ENCODE peak calls at places on chromosomes 5 and 9, in ten cellular contexts. Y is left lung, O is sigmoid colon, V is IMR-90, R is PC-3, E is neuronal stem cell, B is aorta, P is fibroblast of lung, W is right cardiac atrium, Z is neural progenitor cell. I is an unnamed sample. For H3K4me1, the result is how much of the 10 kb centered on the place peaks cover.

GRCh38 chr5:136957428-136957827 is 541.7 kb downstream of the SPOCK1 start:
- DNase-seq in Y (no peak), O (no peak), V (no peak), R (peak), E (no peak), B (no peak), P (no peak), W (no peak), Z (no peak), I (no peak)

GRCh38 chr9:2418619-2419018 is 203.0 kb upstream of the VLDLR start:
- DNase-seq in Y (no peak), O (no peak), V (peak), R (no peak), E (no peak), B (no peak), P (peak), W (no peak), Z (no peak), I (no peak)

GRCh38 chr5:119322312-119322947 is 33.4 kb upstream of the TNFAIP8 start:
- DNase-seq in Y (no peak), O (no peak), V (no peak), R (no peak), E (no peak), B (no peak), P (no peak), W (no peak), Z (no peak), I (no peak)

GRCh38 chr5:141875795-141876627 is 2.2 kb downstream of the PCDH1 start:
- DNase-seq in Y (peak), O (no peak), V (no peak), R (peak), E (no peak), B (peak), P (no peak), W (peak), Z (peak), I (peak)

GRCh38 chr5:149423287-149424268 is 44.5 kb upstream of the IL17B start:
- DNase-seq in Y (no peak), O (peak), V (peak), R (no peak), E (no peak), B (no peak), P (peak), W (peak), Z (peak), I (peak)

GRCh38 chr5:174413520-174414314 is 310.7 kb upstream of the MSX2 start:
- DNase-seq in Y (no peak), O (no peak), V (peak), R (peak), E (no peak), B (no peak), P (peak), W (no peak), Z (no peak), I (peak)

GRCh38 chr5:150488519-150489357 is 19.2 kb upstream of the NDST1 start:
- DNase-seq in Y (no peak), O (peak), V (peak), R (peak), E (no peak), B (peak), P (peak), W (peak), Z (no peak), I (peak)

GRCh38 chr9:93080406-93080805 is 15.6 kb upstream of the CARD19 start:
- DNase-seq in Y (peak), O (peak), V (no peak), R (no peak), E (no peak), B (peak), P (no peak), W (no peak), Z (peak), I (no peak)

GRCh38 chr5:93461751-93462150 is 119.3 kb downstream of the NR2F1-AS1 start:
- DNase-seq in Y (no peak), O (no peak), V (peak), R (peak), E (no peak), B (no peak), P (peak), W (no peak), Z (no peak), I (no peak)

GRCh38 chr5:10264569-10264968 is 14.5 kb downstream of the CCT5 start:
- DNase-seq in Y (no peak), O (no peak), V (peak), R (no peak), E (no peak), B (no peak), P (no peak), W (no peak), Z (no peak), I (peak)

GRCh38 chr5:64861281-64861680 is 92.6 kb downstream of the CWC27 start:
- DNase-seq in Y (no peak), O (no peak), V (peak), R (no peak), E (no peak), B (no peak), P (no peak), W (no peak), Z (no peak), I (no peak)

GRCh38 chr5:132215329-132215728 is 12.3 kb downstream of the P4HA2 start:
- DNase-seq in Y (peak), O (peak), V (peak), R (peak), E (no peak), B (peak), P (peak), W (peak), Z (no peak), I (peak)

GRCh38 chr9:69758981-69759477 is 782 bp downstream of the PTAR1 start:
- DNase-seq in Y (no peak), O (no peak), V (no peak), R (no peak), E (peak), B (no peak), P (peak), W (no peak), Z (no peak), I (peak)

GRCh38 chr9:136333045-136333444 is 5.7 kb downstream of the GPSM1 start:
- DNase-seq in Y (no peak), O (no peak), V (no peak), R (no peak), E (no peak), B (no peak), P (no peak), W (peak), Z (no peak), I (no peak)
- H3K4me1 ChIP-seq in Y (under half), O (under half), V (under half), R (under half), E (under half), B (under half), P (under half), W (under half), Z (under half), I (under half)

DNA sequence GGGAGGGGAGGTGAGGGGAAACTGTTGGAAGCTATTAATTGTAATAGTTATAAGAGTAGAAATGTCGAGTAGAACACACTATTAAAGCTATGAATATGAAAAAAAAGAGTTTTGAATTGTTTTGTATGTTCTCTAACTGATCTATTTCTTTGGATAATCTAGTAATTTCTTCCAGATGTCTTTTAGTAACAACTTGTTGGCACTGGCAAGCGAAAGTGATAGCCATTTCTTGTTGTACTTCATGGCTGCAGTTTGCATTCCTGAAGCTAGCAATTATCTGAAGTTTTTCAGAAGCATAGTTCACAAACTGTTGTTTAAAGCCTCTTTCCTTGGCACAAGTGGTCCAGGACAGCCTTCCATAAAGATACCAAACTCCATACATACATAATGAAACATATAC is 49.4 kb upstream of the SPATA31C2 start:
- DNase-seq in Y (no peak), O (no peak), V (peak), R (no peak), E (no peak), B (no peak), P (no peak), W (no peak), Z (no peak), I (peak)
- H3K4me1 ChIP-seq in Y (under half), O (under half), V (under half), R (under half), E (under half), B (under half), P (under half), W (under half), Z (under half), I (under half)

GRCh38 chr5:29203049-29203448 is 1990.4 kb upstream of the CDH6 start:
- DNase-seq in Y (no peak), O (no peak), V (no peak), R (no peak), E (no peak), B (no peak), P (no peak), W (no peak), Z (no peak), I (no peak)

GRCh38 chr5:29213475-29213874 is 1980.0 kb upstream of the CDH6 start:
- DNase-seq in Y (no peak), O (no peak), V (no peak), R (no peak), E (no peak), B (no peak), P (no peak), W (no peak), Z (no peak), I (no peak)

GRCh38 chr5:29208026-29208425 is 1985.5 kb upstream of the CDH6 start:
- DNase-seq in Y (no peak), O (no peak), V (no peak), R (peak), E (no peak), B (no peak), P (no peak), W (no peak), Z (no peak), I (no peak)
- H3K4me1 ChIP-seq in Y (under half), O (under half), V (under half), R (under half), E (under half), B (under half), P (under half), W (under half), Z (under half), I (under half)

GRCh38 chr9:37255944-37256862 is 135.8 kb downstream of the ZCCHC7 start:
- DNase-seq in Y (no peak), O (no peak), V (no peak), R (no peak), E (no peak), B (no peak), P (no peak), W (no peak), Z (no peak), I (no peak)

GRCh38 chr9:37259906-37260305 is 139.5 kb downstream of the ZCCHC7 start:
- DNase-seq in Y (no peak), O (no peak), V (no peak), R (no peak), E (no peak), B (no peak), P (no peak), W (no peak), Z (no peak), I (no peak)

GRCh38 chr9:37251452-37251851 is 131.1 kb downstream of the ZCCHC7 start:
- DNase-seq in Y (no peak), O (no peak), V (no peak), R (no peak), E (peak), B (no peak), P (no peak), W (no peak), Z (peak), I (no peak)

GRCh38 chr9:37253377-37253937 is 133.1 kb downstream of the ZCCHC7 start:
- DNase-seq in Y (no peak), O (no peak), V (no peak), R (no peak), E (no peak), B (no peak), P (no peak), W (no peak), Z (no peak), I (no peak)

DNA sequence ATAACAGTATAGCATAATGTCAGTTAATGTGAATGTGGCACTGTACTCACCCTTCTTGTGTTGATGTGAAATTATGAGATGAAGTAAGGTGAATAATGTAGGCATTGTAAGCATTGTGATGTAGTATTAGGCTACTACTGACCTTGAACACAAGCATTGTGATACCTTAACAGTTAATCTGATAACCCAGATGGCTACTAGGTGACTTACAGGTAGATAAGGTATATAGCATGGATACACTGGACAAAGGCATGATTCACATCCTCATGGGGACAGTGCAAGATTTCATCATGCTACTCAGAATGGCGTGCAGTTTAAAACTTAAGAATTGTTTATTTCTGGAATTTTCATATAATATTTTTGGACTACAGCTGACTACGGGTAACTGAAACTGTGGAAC is 134.8 kb downstream of the ZCCHC7 start:
- DNase-seq in Y (no peak), O (no peak), V (no peak), R (no peak), E (no peak), B (no peak), P (no peak), W (no peak), Z (no peak), I (no peak)
- H3K4me1 ChIP-seq in Y (under half), O (under half), V (under half), R (under half), E (under half), B (under half), P (under half), W (under half), Z (under half), I (under half)

DNA sequence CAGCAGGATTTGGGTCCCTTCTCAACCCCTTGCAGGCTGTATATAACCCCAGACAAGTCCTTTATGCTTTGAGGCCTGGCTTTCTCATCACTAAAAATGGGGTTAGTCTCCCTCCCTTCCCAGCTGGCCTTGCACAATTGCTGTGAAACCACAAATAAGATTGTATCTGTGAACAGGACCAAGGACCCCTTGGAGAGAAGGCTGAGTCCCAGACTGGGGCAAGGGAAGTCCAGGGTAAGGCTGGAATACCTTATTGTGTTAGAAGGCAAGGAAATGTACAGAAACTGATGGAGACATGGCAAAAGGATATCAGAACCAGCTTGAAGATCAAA is 11.4 kb downstream of the MACROH2A1 start:
- DNase-seq in Y (no peak), O (no peak), V (no peak), R (no peak), E (no peak), B (no peak), P (no peak), W (no peak), Z (no peak), I (peak)
- H3K4me1 ChIP-seq in Y (half or more), O (under half), V (under half), R (under half), E (under half), B (under half), P (under half), W (half or more), Z (under half), I (under half)

DNA sequence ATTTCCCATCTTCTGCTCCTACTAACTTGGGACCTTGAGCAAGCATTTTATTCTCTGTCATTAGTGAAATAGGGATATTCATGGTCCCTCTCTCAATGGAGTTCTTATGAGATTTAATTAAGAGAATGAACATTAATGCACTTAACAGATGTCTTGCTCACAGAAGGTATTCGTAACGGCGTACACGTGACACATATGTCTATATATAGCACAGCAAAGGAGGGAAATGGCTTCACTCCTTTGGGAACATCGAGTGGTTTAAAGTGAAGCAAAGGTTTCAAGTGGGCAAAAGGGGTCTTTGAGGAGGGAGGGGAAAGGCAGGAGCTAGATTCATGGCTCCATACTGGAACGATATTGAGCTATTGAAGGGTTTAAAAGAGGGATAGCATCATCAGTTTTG is 24.6 kb downstream of the KDM4C start:
- DNase-seq in Y (no peak), O (peak), V (no peak), R (no peak), E (no peak), B (no peak), P (no peak), W (no peak), Z (no peak), I (no peak)
- H3K4me1 ChIP-seq in Y (under half), O (under half), V (under half), R (under half), E (under half), B (under half), P (under half), W (under half), Z (under half), I (under half)

DNA sequence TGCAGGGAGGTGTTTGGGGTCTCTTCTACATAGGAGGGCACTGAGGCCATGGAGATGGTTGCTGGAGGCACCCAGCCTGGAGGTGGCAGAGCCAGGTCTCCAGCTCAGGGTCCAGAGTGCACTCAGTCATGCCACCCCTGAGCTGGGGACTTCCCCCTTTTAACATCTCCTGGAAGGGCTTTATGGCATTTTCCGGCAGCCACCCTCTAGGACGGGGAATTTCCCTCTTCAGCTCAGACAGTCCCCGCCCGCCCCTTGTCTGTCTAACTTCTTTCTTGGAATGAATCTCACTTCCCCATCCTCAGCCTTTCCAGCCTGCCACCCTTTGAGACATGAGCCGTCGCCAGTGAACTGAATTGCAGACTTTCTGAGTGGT is 49.9 kb downstream of the COL15A1 start:
- DNase-seq in Y (no peak), O (no peak), V (no peak), R (no peak), E (no peak), B (no peak), P (no peak), W (peak), Z (no peak), I (no peak)
- H3K4me1 ChIP-seq in Y (under half), O (half or more), V (under half), R (under half), E (under half), B (under half), P (under half), W (under half), Z (under half), I (half or more)

GRCh38 chr9:130665029-130665430 is 636 bp downstream of the PRDM12 start:
- DNase-seq in Y (peak), O (no peak), V (no peak), R (no peak), E (peak), B (no peak), P (no peak), W (no peak), Z (peak), I (no peak)

GRCh38 chr9:130662927-130663257 is 1.5 kb upstream of the PRDM12 start:
- DNase-seq in Y (no peak), O (no peak), V (no peak), R (no peak), E (no peak), B (no peak), P (no peak), W (peak), Z (peak), I (no peak)

GRCh38 chr9:130662099-130662926 is 2.1 kb upstream of the PRDM12 start:
- DNase-seq in Y (peak), O (no peak), V (no peak), R (no peak), E (no peak), B (no peak), P (no peak), W (no peak), Z (peak), I (no peak)

GRCh38 chr9:130664191-130665028 is at the start of gene PRDM12:
- DNase-seq in Y (no peak), O (no peak), V (no peak), R (no peak), E (peak), B (no peak), P (no peak), W (no peak), Z (peak), I (peak)

GRCh38 chr9:130663258-130664171 is 879 bp upstream of the PRDM12 start:
- DNase-seq in Y (no peak), O (no peak), V (no peak), R (no peak), E (no peak), B (no peak), P (no peak), W (peak), Z (peak), I (peak)
- H3K4me1 ChIP-seq in Y (half or more), O (half or more), V (under half), R (under half), E (under half), B (under half), P (under half), W (under half), Z (half or more), I (under half)